ENCODE peak calls at places on chromosomes 13 and 19, in five cellular contexts. B is neural progenitor cell; V is effector memory CD4-positive, alpha-beta T cell; O is Karpas-422; J is adrenal gland. G is an unnamed sample. For H3K4me1, the result is how much of the 10 kb centered on the place peaks cover.

GRCh38 chr13:111880185-111880584 is 186.8 kb upstream of the SOX1 start:
- DNase-seq in B (no peak), V (no peak), O (no peak), J (no peak), G (no peak)

GRCh38 chr13:35469781-35470380 is 6.6 kb downstream of the MAB21L1 start:
- DNase-seq in B (peak), V (no peak), O (peak), J (no peak), G (no peak)

GRCh38 chr13:32624441-32624840 is 38.2 kb downstream of the PDS5B start:
- DNase-seq in B (no peak), V (no peak), O (no peak), J (no peak), G (no peak)

GRCh38 chr13:40637644-40638043 is 28.8 kb downstream of the FOXO1 start:
- DNase-seq in B (no peak), V (no peak), O (no peak), J (no peak), G (no peak)

GRCh38 chr13:36839281-36839680 is 20.3 kb downstream of the RFXAP start:
- DNase-seq in B (no peak), V (no peak), O (no peak), J (no peak), G (no peak)

GRCh38 chr13:37656247-37656940 is 57.8 kb upstream of the POSTN start:
- DNase-seq in B (no peak), V (no peak), O (no peak), J (no peak), G (no peak)

GRCh38 chr19:28727133-28727834 is 485.7 kb downstream of the UQCRFS1 start:
- DNase-seq in B (peak), V (no peak), O (no peak), J (peak), G (peak)

GRCh38 chr13:101711307-101712025 is 259.0 kb downstream of the ITGBL1 start:
- DNase-seq in B (no peak), V (no peak), O (no peak), J (no peak), G (no peak)

GRCh38 chr19:29576761-29577661 is 29.1 kb upstream of the POP4 start:
- DNase-seq in B (no peak), V (no peak), O (no peak), J (no peak), G (no peak)

GRCh38 chr13:95267662-95268369 is 33.4 kb downstream of the ABCC4 start:
- DNase-seq in B (no peak), V (no peak), O (no peak), J (no peak), G (no peak)

GRCh38 chr19:38711726-38712153 is 32.5 kb downstream of the CAPN12 start:
- DNase-seq in B (no peak), V (no peak), O (no peak), J (peak), G (no peak)

GRCh38 chr19:19552811-19553210 is 14.7 kb downstream of the CILP2 start:
- DNase-seq in B (peak), V (no peak), O (peak), J (no peak), G (no peak)

GRCh38 chr19:19447536-19448237 is 42.2 kb downstream of the GATAD2A start:
- DNase-seq in B (no peak), V (no peak), O (no peak), J (peak), G (peak)

GRCh38 chr13:94967183-94968039 is 255.1 kb upstream of the SOX21 start:
- DNase-seq in B (peak), V (no peak), O (no peak), J (no peak), G (no peak)

GRCh38 chr13:45258339-45258685 is 57.5 kb upstream of the KCTD4 start:
- DNase-seq in B (no peak), V (no peak), O (no peak), J (peak), G (no peak)

GRCh38 chr19:43798546-43799409 is 3.5 kb downstream of the LYPD5 start:
- DNase-seq in B (peak), V (peak), O (no peak), J (peak), G (peak)

GRCh38 chr19:55606817-55607216 is 1.4 kb downstream of the ZNF865 start:
- DNase-seq in B (no peak), V (no peak), O (no peak), J (no peak), G (no peak)

GRCh38 chr19:40921005-40921897 is 39.2 kb upstream of the CYP2A7 start:
- DNase-seq in B (no peak), V (no peak), O (no peak), J (no peak), G (no peak)

GRCh38 chr13:45370922-45371406 is 30.0 kb upstream of the TPT1 start:
- DNase-seq in B (peak), V (peak), O (peak), J (peak), G (peak)

GRCh38 chr19:15464394-15465385 is at the start of gene RASAL3:
- DNase-seq in B (no peak), V (peak), O (peak), J (no peak), G (peak)

GRCh38 chr13:42991892-42992584 is at the start of gene EPSTI1:
- DNase-seq in B (peak), V (peak), O (peak), J (peak), G (peak)

GRCh38 chr19:51417107-51417806 is at the start of gene SIGLEC10:
- DNase-seq in B (no peak), V (no peak), O (peak), J (peak), G (no peak)

GRCh38 chr19:55353803-55354697 is 469 bp downstream of the COX6B2 start:
- DNase-seq in B (peak), V (peak), O (peak), J (peak), G (peak)

GRCh38 chr13:40992678-40993077 is 26.4 kb downstream of the ELF1 start:
- DNase-seq in B (no peak), V (no peak), O (peak), J (no peak), G (no peak)

GRCh38 chr19:3760871-3761361 is 576 bp downstream of the APBA3 start:
- DNase-seq in B (no peak), V (no peak), O (peak), J (no peak), G (no peak)

GRCh38 chr19:17447704-17448189 is 721 bp downstream of the TMEM221 start:
- DNase-seq in B (no peak), V (no peak), O (no peak), J (no peak), G (no peak)

GRCh38 chr13:109205315-109205714 is 575.9 kb downstream of the MYO16 start:
- DNase-seq in B (no peak), V (no peak), O (no peak), J (no peak), G (no peak)

GRCh38 chr13:86020350-86021002 is 221.3 kb upstream of the SLITRK6 start:
- DNase-seq in B (no peak), V (no peak), O (no peak), J (no peak), G (no peak)

GRCh38 chr19:58544591-58545285 is 874 bp downstream of the TRIM28 start:
- DNase-seq in B (peak), V (peak), O (peak), J (peak), G (peak)

GRCh38 chr13:28792992-28793391 is 27.1 kb upstream of the MTUS2 start:
- DNase-seq in B (no peak), V (no peak), O (no peak), J (no peak), G (no peak)

GRCh38 chr13:93646247-93646646 is 419.6 kb downstream of the GPC6 start:
- DNase-seq in B (no peak), V (no peak), O (no peak), J (no peak), G (no peak)

GRCh38 chr19:3176715-3177501 is 1.7 kb upstream of the S1PR4 start:
- DNase-seq in B (no peak), V (peak), O (no peak), J (no peak), G (peak)

GRCh38 chr13:40172878-40173277 is 493.6 kb downstream of the FOXO1 start:
- DNase-seq in B (no peak), V (no peak), O (no peak), J (no peak), G (no peak)

GRCh38 chr19:17243854-17244617 is 1.7 kb downstream of the NR2F6 start:
- DNase-seq in B (peak), V (no peak), O (no peak), J (peak), G (no peak)

GRCh38 chr19:3458229-3458555 is 22.1 kb downstream of the SMIM24 start:
- DNase-seq in B (peak), V (no peak), O (no peak), J (no peak), G (no peak)

GRCh38 chr19:44515031-44515430 is 14.4 kb downstream of the CEACAM20 start:
- DNase-seq in B (no peak), V (no peak), O (no peak), J (no peak), G (no peak)

GRCh38 chr19:53537523-53538377 is at the start of gene ZNF331:
- DNase-seq in B (peak), V (peak), O (peak), J (peak), G (peak)

GRCh38 chr13:28744091-28744536 is 25.3 kb upstream of the SLC46A3 start:
- DNase-seq in B (no peak), V (no peak), O (no peak), J (peak), G (no peak)

GRCh38 chr13:114068723-114069322 is 63.6 kb downstream of the RASA3 start:
- DNase-seq in B (no peak), V (no peak), O (no peak), J (peak), G (no peak)

GRCh38 chr19:12997967-12998940 is 3.0 kb downstream of the NFIX start:
- DNase-seq in B (no peak), V (no peak), O (no peak), J (no peak), G (no peak)

GRCh38 chr19:12997225-12997966 is 2.1 kb downstream of the NFIX start:
- DNase-seq in B (no peak), V (no peak), O (no peak), J (no peak), G (no peak)

GRCh38 chr19:12995596-12996541 is 594 bp downstream of the NFIX start:
- DNase-seq in B (no peak), V (no peak), O (no peak), J (peak), G (no peak)

GRCh38 chr19:12994701-12995595 is at the start of gene NFIX:
- DNase-seq in B (peak), V (peak), O (peak), J (peak), G (peak)

DNA sequence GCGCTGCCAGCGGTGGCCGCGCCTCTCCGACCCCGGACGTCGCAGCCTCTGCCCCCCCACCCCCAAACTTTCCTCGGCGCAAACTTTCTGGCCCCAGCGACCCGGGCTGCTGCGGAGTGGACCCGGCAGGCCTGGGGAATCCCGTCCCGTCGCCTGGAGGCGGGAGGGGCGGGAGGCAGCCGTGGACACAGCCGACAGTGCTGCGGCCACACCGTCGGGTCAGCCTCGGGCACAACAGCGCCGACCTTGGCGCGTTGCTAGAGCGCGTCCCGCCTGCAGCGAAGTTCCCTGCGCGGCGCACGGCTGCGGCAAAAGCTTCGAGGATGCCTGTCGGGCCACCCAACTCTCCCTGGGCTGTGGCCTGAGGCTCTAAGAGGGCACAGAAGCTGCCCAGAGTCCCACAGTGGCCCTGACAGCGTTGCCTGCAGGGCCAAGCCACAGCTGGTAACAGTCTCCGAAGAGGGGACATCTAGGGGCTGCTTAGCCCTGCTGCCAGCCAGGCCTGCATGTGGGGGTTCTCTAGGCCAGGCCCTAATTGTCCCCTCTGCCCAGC is 1.3 kb downstream of the NFIX start:
- DNase-seq in B (peak), V (no peak), O (no peak), J (peak), G (no peak)
- H3K27ac ChIP-seq in B (no peak), V (no peak), O (no peak), J (peak), G (no peak)

DNA sequence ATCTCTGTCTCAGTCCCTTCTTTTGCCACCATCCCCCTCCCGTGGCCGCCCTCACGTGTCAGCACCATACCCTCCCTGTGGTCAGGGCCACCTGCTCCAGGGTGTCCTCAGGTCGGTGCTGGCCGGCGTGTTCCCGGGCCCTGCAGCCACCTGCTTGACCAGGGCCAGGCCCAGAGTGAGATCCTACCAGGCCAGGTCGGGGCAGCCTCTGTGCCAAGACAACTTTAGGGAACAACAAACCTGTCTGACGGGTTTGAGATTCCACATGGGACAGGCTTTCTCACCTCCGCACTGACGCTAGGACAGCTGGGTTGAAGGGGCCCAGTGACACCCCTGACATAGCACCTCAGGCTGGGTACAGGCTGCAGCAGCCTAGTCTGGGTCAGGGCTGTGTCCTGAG is 7.5 kb upstream of the SBNO2 start:
- DNase-seq in B (no peak), V (no peak), O (no peak), J (no peak), G (no peak)
- H3K4me1 ChIP-seq in B (under half), V (under half), O (under half), J (under half), G (under half)

DNA sequence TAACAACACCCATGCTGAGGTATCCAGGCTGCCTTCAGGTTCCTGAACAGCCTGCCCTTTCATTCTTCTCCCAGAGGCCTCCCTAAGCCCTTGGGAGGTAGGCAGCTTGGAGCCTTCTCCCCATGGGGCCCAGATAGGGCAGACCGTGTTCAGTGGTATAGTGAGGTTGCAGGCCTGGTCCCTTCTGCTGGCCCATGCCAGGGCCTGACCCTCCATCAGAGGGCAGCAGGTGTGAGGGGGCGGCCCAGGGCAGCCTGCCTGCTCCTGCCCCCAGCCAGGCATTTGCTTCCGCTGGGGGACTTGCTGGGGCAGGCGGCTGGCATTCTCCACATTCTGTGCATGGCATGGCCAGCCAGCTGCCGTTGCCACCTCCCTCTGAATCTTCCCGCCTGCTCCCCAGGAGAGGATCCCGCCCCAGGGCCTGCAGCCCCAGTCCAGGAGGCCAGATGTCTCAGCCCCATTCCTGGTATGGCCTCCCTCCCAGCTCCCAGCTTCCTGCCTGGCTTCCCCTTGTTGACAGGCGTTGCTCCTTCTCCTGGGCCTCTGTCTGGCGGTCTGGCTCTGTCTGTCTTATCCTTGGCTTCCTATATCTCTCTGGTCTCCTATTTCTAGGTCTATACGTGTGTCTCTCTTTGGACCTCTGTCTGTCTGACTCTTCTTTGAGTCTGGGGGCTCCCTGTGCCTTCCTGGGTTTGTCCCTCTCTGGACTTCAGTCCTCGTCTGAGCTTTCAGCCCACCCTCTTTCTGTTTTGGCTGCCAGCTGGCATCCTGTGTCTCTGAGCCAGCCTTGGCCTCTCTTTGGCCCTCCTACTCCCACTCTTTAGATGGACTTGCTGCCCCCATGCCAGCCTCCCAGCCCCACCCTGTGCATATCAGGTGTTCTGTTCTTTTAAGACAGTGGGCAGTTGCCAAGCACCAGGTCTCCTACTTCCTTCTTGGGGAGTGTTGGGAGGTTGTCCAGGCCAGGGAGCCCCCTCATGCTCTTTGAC is 9.1 kb downstream of the CIC start:
- DNase-seq in B (no peak), V (no peak), O (no peak), J (peak), G (no peak)
- H3K27ac ChIP-seq in B (no peak), V (peak), O (no peak), J (peak), G (no peak)

DNA sequence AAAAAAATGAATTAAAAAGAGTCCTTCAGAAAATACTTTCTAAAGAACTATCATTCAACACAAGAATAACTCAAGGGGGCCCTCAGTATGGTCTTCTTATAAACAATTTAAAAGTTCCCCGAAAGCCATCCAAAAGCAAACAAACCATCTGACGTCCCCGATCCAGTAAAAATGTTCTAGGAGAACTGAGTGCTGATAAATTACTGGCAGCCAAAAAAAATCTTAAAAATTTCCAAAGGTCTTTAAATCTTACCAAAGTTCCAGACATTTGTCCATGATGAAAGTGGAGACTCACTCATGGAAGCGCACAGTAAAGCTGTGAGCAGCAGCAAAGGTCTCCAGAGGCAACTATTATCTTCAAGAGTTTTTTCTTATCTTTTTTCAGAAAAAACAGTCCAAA is 85.6 kb downstream of the COL4A1 start:
- DNase-seq in B (no peak), V (no peak), O (no peak), J (no peak), G (no peak)
- H3K4me1 ChIP-seq in B (under half), V (under half), O (under half), J (under half), G (under half)

GRCh38 chr13:26953273-26953672 is 192.7 kb upstream of the GPR12 start:
- DNase-seq in B (no peak), V (no peak), O (no peak), J (no peak), G (no peak)

GRCh38 chr13:26950968-26951367 is 190.4 kb upstream of the GPR12 start:
- DNase-seq in B (no peak), V (no peak), O (no peak), J (no peak), G (no peak)

GRCh38 chr13:26951581-26952177 is 191.1 kb upstream of the GPR12 start:
- DNase-seq in B (no peak), V (no peak), O (no peak), J (peak), G (no peak)

GRCh38 chr13:26950546-26950945 is 190.0 kb upstream of the GPR12 start:
- DNase-seq in B (no peak), V (no peak), O (no peak), J (no peak), G (no peak)

GRCh38 chr13:26952551-26953138 is 192.1 kb upstream of the GPR12 start:
- DNase-seq in B (no peak), V (no peak), O (no peak), J (no peak), G (no peak)
- H3K27ac ChIP-seq in B (no peak), V (no peak), O (no peak), J (no peak), G (no peak)

G was measured in CD8-positive, alpha-beta memory T cell.